ENCODE peak calls at places on chromosome 1, in nine cellular contexts. W, O, T, D, P, Y, N, G and S are unnamed samples.

GRCh38 chr1:44941424-44942324 is 44.7 kb downstream of the EIF2B3 start:
- DNase-seq in G (no peak), W (no peak), Y (no peak), P (no peak), N (no peak), O (no peak), D (no peak), T (no peak), S (no peak)

GRCh38 chr1:74590288-74590687 is 77.9 kb upstream of the LRRC53 start:
- DNase-seq in G (no peak), D (no peak), P (no peak), O (no peak), Y (no peak), T (no peak), N (no peak), W (no peak), S (no peak)

GRCh38 chr1:55089683-55090082 is 50.3 kb downstream of the PCSK9 start:
- DNase-seq in W (no peak), O (no peak), T (no peak), D (no peak), P (peak; percentile 35), G (no peak), N (no peak), Y (no peak), S (no peak)

GRCh38 chr1:103110701-103111100 is 2.4 kb upstream of the COL11A1 start:
- DNase-seq in O (no peak), Y (no peak), N (no peak), W (no peak), T (no peak), G (no peak), D (no peak), P (no peak), S (no peak)

GRCh38 chr1:221708076-221708571 is 33.8 kb downstream of the DUSP10 start:
- DNase-seq in W (no peak), G (no peak), T (peak; percentile 33), N (no peak), P (no peak), O (no peak), D (no peak), Y (no peak), S (no peak)

GRCh38 chr1:156406229-156406628 is 37.2 kb downstream of the RHBG start:
- DNase-seq in W (no peak), N (no peak), G (no peak), D (no peak), O (no peak), Y (no peak), P (no peak), T (no peak), S (no peak)

GRCh38 chr1:197106869-197107268 is 39.6 kb downstream of the ASPM start:
- DNase-seq in T (no peak), Y (no peak), D (no peak), O (no peak), G (no peak), P (no peak), N (no peak), W (no peak), S (no peak)

GRCh38 chr1:6638226-6638625 is 13.6 kb downstream of the THAP3 start:
- DNase-seq in N (peak; percentile 81), T (peak; percentile 67), Y (no peak), P (peak; percentile 80), O (peak; percentile 88), D (peak; percentile 43), W (peak; percentile 86), G (peak; percentile 79), S (peak; percentile 95)

GRCh38 chr1:22587247-22587646 is 24.0 kb downstream of the EPHA8 start:
- DNase-seq in T (no peak), W (no peak), N (no peak), O (no peak), G (no peak), Y (no peak), D (no peak), P (no peak), S (no peak)

GRCh38 chr1:224116131-224116530 is 2.2 kb downstream of the FBXO28 start:
- DNase-seq in P (peak; percentile 68), D (no peak), G (no peak), Y (peak; percentile 56), O (no peak), N (no peak), W (no peak), T (no peak), S (no peak)

GRCh38 chr1:221911714-221912113 is 169.8 kb upstream of the DUSP10 start:
- DNase-seq in O (no peak), P (no peak), G (no peak), N (no peak), Y (no peak), W (no peak), T (no peak), D (no peak), S (no peak)

GRCh38 chr1:192763756-192764155 is 45.1 kb upstream of the RGS2 start:
- DNase-seq in G (no peak), T (no peak), W (no peak), Y (no peak), O (no peak), D (no peak), P (peak; percentile 87), N (no peak), S (no peak)

GRCh38 chr1:161214374-161214773 is 721 bp upstream of the FCER1G start:
- DNase-seq in P (no peak), T (no peak), N (no peak), W (no peak), D (no peak), O (no peak), G (no peak), Y (no peak), S (no peak)

GRCh38 chr1:110235839-110236682 is 25.9 kb downstream of the KCNC4 start:
- DNase-seq in T (no peak), Y (peak; percentile 39), G (no peak), N (no peak), W (no peak), P (peak; percentile 85), D (no peak), O (no peak), S (no peak)

GRCh38 chr1:113456967-113457366 is 66.7 kb downstream of the MAGI3 start:
- DNase-seq in W (peak; percentile 8), N (peak; percentile 52), G (peak; percentile 13), O (no peak), T (peak; percentile 27), D (no peak), Y (peak; percentile 90), P (peak; percentile 98), S (no peak)

GRCh38 chr1:76106719-76107235 is 32.2 kb downstream of the ST6GALNAC3 start:
- DNase-seq in O (no peak), D (no peak), W (no peak), T (no peak), G (no peak), Y (no peak), P (no peak), N (no peak), S (no peak)

GRCh38 chr1:20411196-20411980 is 74.6 kb downstream of the CAMK2N1 start:
- DNase-seq in O (no peak), Y (peak; percentile 60), N (no peak), P (peak; percentile 97), T (no peak), G (no peak), W (no peak), D (no peak), S (peak; percentile 48)

DNA sequence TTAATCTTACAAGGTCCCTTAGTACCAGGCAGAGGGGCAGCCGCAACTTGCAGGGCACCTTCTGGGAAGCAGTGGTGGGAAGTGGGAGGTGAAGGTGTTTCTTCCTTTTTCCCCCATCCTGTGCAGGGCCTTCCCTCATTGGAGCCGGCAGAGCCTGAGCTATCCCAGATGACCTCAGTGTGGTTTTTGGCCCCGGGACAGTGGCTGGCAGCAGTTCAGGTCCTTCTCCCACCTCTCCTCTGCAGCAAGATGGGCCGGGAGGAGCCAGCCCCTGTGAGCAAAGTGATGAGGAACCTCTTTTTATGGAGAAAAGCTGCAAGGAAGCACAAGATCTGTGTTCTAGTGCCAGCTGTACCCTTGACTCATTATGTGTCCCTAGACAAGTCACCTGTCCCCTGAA is 6.8 kb downstream of the PFKFB2 start:
- DNase-seq in P (no peak), D (no peak), W (no peak), O (no peak), T (no peak), Y (no peak), N (no peak), G (no peak), S (no peak)
- TF ChIP-seq CTCF in P (no peak), D (no peak), W (no peak), O (no peak), T (no peak), Y (no peak), N (no peak), G (no peak), S (no peak)

GRCh38 chr1:82108843-82109242 is 308.1 kb downstream of the ADGRL2 start:
- DNase-seq in Y (no peak), W (no peak), P (no peak), T (no peak), D (no peak), N (no peak), G (no peak), O (no peak), S (no peak)

GRCh38 chr1:82110366-82111254 is 309.9 kb downstream of the ADGRL2 start:
- DNase-seq in G (no peak), O (no peak), D (no peak), T (no peak), Y (no peak), W (no peak), N (no peak), P (no peak), S (no peak)

DNA sequence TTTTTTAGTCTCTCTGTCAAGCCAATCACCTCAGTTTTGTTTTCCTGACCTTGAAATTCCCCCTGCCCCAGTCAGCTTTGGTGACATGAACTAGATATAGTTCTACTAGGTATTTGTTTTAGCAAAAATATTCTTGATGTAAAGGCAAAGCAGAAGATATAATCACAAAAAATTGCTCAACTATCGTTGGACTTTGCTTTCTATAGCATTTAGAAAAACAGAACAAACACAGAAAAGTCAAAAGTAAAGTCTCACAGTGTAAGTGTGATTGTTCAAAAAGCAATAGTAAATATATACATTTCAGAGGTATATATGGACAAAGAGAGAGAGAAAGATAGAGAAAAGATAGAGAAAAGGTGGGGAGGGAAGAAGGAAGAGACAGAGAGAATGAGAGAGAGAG is 305.9 kb downstream of the ADGRL2 start:
- DNase-seq in P (no peak), G (no peak), T (no peak), O (no peak), Y (no peak), W (no peak), N (no peak), D (no peak), S (no peak)
- H3K27ac ChIP-seq in P (no peak overlapping the region), G (no peak overlapping the region), T (no peak overlapping the region), O (no peak overlapping the region), Y (no peak overlapping the region), W (no peak overlapping the region), N (no peak overlapping the region), D (no peak overlapping the region), S (no peak overlapping the region)

DNA sequence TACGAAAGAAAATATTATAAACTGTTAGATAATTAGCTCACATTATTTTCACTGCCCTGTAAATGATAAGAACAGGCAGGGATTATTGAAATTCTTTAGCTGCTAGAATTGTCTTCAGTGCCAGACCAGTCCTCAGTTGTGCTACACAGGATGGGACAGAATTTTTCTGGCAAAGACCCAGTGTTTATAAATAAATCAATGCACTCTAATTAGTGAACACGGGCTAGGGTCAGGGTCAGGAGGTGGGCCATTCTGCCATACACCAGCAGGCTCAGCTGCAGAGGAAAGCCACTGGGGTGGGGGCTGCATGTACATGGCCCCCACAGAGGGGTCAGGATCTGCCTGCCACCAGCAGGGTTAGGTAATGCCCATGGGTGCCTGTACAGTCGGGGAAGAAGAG is 6.4 kb downstream of the BCAR3 start:
- DNase-seq in O (no peak), N (no peak), Y (no peak), P (no peak), D (no peak), W (no peak), G (no peak), T (no peak), S (no peak)
- H3K36me3 ChIP-seq in O (no peaks in the 10 kb centered on the region), N (no peaks in the 10 kb centered on the region), Y (peaks cover 45% of the 10 kb centered on the region), P (peaks cover 21% of the 10 kb centered on the region), D (no peaks in the 10 kb centered on the region), W (no peaks in the 10 kb centered on the region), G (no peaks in the 10 kb centered on the region), T (no peaks in the 10 kb centered on the region), S (no peaks in the 10 kb centered on the region)

GRCh38 chr1:42173155-42173933 is 8.8 kb upstream of the GUCA2A start:
- DNase-seq in P (peak; percentile 28), T (peak; percentile 47), N (peak; percentile 51), Y (no peak), W (no peak), D (peak; percentile 74), O (no peak), G (peak; percentile 60), S (no peak)
- TF ChIP-seq CTCF in P (peak; percentile 79), T (peak; percentile 76), N (peak; percentile 82), Y (peak; percentile 98), W (peak; percentile 95), D (peak; percentile 97), O (peak; percentile 75), G (peak; percentile 97), S (peak; percentile 92)